ENCODE peak calls at places on chromosomes 2 and 18, in four cellular contexts. One of them, this sample, is unnamed.

GRCh38 chr2:25301453-25302352 is 40.0 kb downstream of the DNMT3A start:
- DNase-seq in SK-N-SH: no peak
- DNase-seq in H1: no peak
- DNase-seq in HepG2: no peak
- DNase-seq in this sample: no peak

GRCh38 chr2:128260239-128261138 is 58.2 kb downstream of the HS6ST1 start:
- DNase-seq in SK-N-SH: peak; percentile 25
- DNase-seq in H1: peak; percentile 81
- DNase-seq in HepG2: peak; percentile 86
- DNase-seq in this sample: no peak

GRCh38 chr2:41027095-41027494 is 575.2 kb upstream of the SLC8A1 start:
- DNase-seq in SK-N-SH: no peak
- DNase-seq in H1: no peak
- DNase-seq in HepG2: no peak
- DNase-seq in this sample: no peak

GRCh38 chr2:231933916-231934401 is 7.8 kb upstream of the NPPC start:
- DNase-seq in SK-N-SH: no peak
- DNase-seq in H1: peak; percentile 45
- DNase-seq in HepG2: no peak
- DNase-seq in this sample: no peak

GRCh38 chr2:71006955-71007799 is 12.5 kb upstream of the TEX261 start:
- DNase-seq in SK-N-SH: no peak
- DNase-seq in H1: no peak
- DNase-seq in HepG2: peak; percentile 69
- DNase-seq in this sample: no peak

GRCh38 chr2:215784371-215784783 is 229.0 kb downstream of the MREG start:
- DNase-seq in SK-N-SH: peak; percentile 22
- DNase-seq in H1: no peak
- DNase-seq in HepG2: no peak
- DNase-seq in this sample: no peak

GRCh38 chr2:172039011-172039704 is 39.4 kb downstream of the METAP1D start:
- DNase-seq in SK-N-SH: no peak
- DNase-seq in H1: peak; percentile 20
- DNase-seq in HepG2: no peak
- DNase-seq in this sample: no peak

GRCh38 chr2:88735853-88736252 is 44.4 kb downstream of the RPIA start:
- DNase-seq in SK-N-SH: no peak
- DNase-seq in H1: no peak
- DNase-seq in HepG2: no peak
- DNase-seq in this sample: no peak

GRCh38 chr2:148303166-148303565 is 282.3 kb downstream of the MBD5 start:
- DNase-seq in SK-N-SH: no peak
- DNase-seq in H1: no peak
- DNase-seq in HepG2: no peak
- DNase-seq in this sample: no peak

GRCh38 chr2:96533292-96534073 is 3.1 kb upstream of the ARID5A start:
- DNase-seq in SK-N-SH: no peak
- DNase-seq in H1: no peak
- DNase-seq in HepG2: no peak
- DNase-seq in this sample: peak; percentile 76

GRCh38 chr2:112485849-112486248 is 3.9 kb downstream of the TTL start:
- DNase-seq in SK-N-SH: no peak
- DNase-seq in H1: no peak
- DNase-seq in HepG2: no peak
- DNase-seq in this sample: no peak

GRCh38 chr2:86350751-86351150 is 13.3 kb upstream of the REEP1 start:
- DNase-seq in SK-N-SH: no peak
- DNase-seq in H1: no peak
- DNase-seq in HepG2: no peak
- DNase-seq in this sample: no peak

GRCh38 chr2:161243312-161243711 is 64.9 kb upstream of the PSMD14 start:
- DNase-seq in SK-N-SH: no peak
- DNase-seq in H1: no peak
- DNase-seq in HepG2: no peak
- DNase-seq in this sample: no peak

GRCh38 chr2:161246301-161246700 is 61.9 kb upstream of the PSMD14 start:
- DNase-seq in SK-N-SH: no peak
- DNase-seq in H1: no peak
- DNase-seq in HepG2: no peak
- DNase-seq in this sample: no peak

GRCh38 chr2:161245237-161245505 is 63.1 kb upstream of the PSMD14 start:
- DNase-seq in SK-N-SH: no peak
- DNase-seq in H1: no peak
- DNase-seq in HepG2: no peak
- DNase-seq in this sample: no peak

GRCh38 chr2:161243873-161244272 is 64.4 kb upstream of the PSMD14 start:
- DNase-seq in SK-N-SH: no peak
- DNase-seq in H1: no peak
- DNase-seq in HepG2: no peak
- DNase-seq in this sample: no peak

DNA sequence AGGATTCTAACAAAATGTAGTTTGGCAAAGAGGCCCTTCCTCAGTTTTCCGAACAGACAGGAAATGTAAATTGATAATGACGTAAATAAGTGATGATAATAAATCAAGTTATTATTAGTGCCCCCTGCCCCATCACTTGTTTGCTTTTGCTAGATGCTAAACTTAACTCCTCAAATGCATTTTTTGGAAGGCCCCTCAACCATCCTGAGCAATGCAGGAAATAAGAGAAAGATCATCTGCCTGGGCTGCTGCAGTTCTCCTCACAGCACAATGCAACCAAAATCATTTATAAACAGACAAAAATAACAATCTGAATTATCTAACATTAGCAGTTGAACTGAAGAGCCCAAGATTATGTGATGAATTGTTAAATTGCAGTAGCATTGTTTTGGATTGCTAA is 62.6 kb upstream of the PSMD14 start:
- DNase-seq in SK-N-SH: no peak
- DNase-seq in H1: no peak
- DNase-seq in HepG2: no peak
- DNase-seq in this sample: no peak
- TF ChIP-seq JUND in SK-N-SH: no peak
- TF ChIP-seq JUND in H1: no peak
- TF ChIP-seq JUND in HepG2: no peak
- TF ChIP-seq JUND in this sample: no peak

DNA sequence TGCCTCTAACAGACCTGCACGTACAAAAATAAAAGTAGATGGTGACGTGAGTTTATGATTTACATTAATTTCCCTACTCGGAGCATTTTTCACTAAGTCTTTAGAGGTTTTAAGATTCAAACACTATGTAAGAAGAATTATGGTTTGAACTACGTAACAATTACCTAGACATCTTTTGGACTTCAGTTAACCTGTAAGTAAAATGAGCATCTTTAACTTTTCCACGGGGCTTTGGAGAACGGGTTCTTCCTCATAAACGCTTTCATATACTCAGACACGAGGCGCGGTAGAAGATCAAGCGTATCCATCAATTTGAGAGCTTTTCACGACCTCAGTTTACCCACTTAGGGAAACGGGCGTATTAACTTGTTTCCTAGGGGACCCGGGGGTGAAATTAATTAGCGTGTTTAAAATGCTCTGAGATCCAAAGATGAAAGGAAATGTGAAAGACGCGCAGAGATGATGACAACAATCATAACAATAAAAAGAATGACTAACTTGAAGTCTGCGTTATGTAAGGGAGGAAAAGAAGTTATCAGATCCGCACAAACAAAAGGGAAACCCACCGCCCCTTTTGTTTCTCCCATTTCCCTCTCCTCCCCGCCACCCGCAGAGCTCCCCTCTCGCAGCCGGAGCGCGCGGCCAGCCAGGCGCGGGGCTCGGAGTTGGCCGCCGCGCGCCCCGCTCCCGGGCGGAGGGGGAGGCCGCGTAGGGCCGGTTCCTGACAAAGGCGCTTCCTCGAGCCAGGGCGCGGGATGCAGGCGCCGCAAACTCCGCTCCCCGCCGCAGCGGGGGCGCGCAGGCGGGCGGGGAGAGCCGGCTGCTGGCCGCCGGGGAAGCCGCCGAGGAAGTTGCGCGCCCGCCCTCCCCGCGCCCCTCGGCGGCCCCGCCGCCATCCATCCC is 815 bp downstream of the PELI1 start:
- DNase-seq in SK-N-SH: peak; percentile 74
- DNase-seq in H1: peak; percentile 66
- DNase-seq in HepG2: peak; percentile 21
- DNase-seq in this sample: peak; percentile 27
- TF ChIP-seq JUND in SK-N-SH: no peak
- TF ChIP-seq JUND in H1: no peak
- TF ChIP-seq JUND in HepG2: no peak
- TF ChIP-seq JUND in this sample: no peak

GRCh38 chr2:133566967-133567645 is 1.2 kb downstream of the NCKAP5 start:
- DNase-seq in SK-N-SH: no peak
- DNase-seq in H1: no peak
- DNase-seq in HepG2: no peak
- DNase-seq in this sample: no peak
- TF ChIP-seq JUND in SK-N-SH: no peak
- TF ChIP-seq JUND in H1: no peak
- TF ChIP-seq JUND in HepG2: no peak
- TF ChIP-seq JUND in this sample: no peak

GRCh38 chr2:43346619-43347018 is 120.2 kb upstream of the ZFP36L2 start:
- DNase-seq in SK-N-SH: no peak
- DNase-seq in H1: no peak
- DNase-seq in HepG2: no peak
- DNase-seq in this sample: no peak

GRCh38 chr2:43347751-43348150 is 121.3 kb upstream of the ZFP36L2 start:
- DNase-seq in SK-N-SH: no peak
- DNase-seq in H1: no peak
- DNase-seq in HepG2: no peak
- DNase-seq in this sample: no peak

GRCh38 chr2:43348904-43349725 is 122.7 kb upstream of the ZFP36L2 start:
- DNase-seq in SK-N-SH: no peak
- DNase-seq in H1: no peak
- DNase-seq in HepG2: no peak
- DNase-seq in this sample: no peak

GRCh38 chr2:43345872-43346271 is 119.5 kb upstream of the ZFP36L2 start:
- DNase-seq in SK-N-SH: no peak
- DNase-seq in H1: no peak
- DNase-seq in HepG2: no peak
- DNase-seq in this sample: no peak

GRCh38 chr2:43349944-43350343 is 123.5 kb upstream of the ZFP36L2 start:
- DNase-seq in SK-N-SH: no peak
- DNase-seq in H1: no peak
- DNase-seq in HepG2: peak; percentile 90
- DNase-seq in this sample: no peak
- TF ChIP-seq JUND in SK-N-SH: no peak
- TF ChIP-seq JUND in H1: no peak
- TF ChIP-seq JUND in HepG2: no peak
- TF ChIP-seq JUND in this sample: no peak

GRCh38 chr18:40874233-40874632 is 1080.8 kb upstream of the PIK3C3 start:
- DNase-seq in SK-N-SH: no peak
- DNase-seq in H1: no peak
- DNase-seq in HepG2: no peak
- DNase-seq in this sample: no peak
- TF ChIP-seq JUND in SK-N-SH: no peak
- TF ChIP-seq JUND in H1: no peak
- TF ChIP-seq JUND in HepG2: no peak
- TF ChIP-seq JUND in this sample: no peak

GRCh38 chr18:76673281-76674005 is 148.9 kb upstream of the ZNF236 start:
- DNase-seq in SK-N-SH: no peak
- DNase-seq in H1: no peak
- DNase-seq in HepG2: no peak
- DNase-seq in this sample: no peak
- TF ChIP-seq JUND in SK-N-SH: no peak
- TF ChIP-seq JUND in H1: no peak
- TF ChIP-seq JUND in HepG2: no peak
- TF ChIP-seq JUND in this sample: no peak

GRCh38 chr2:27765621-27766286 is 5.8 kb upstream of the MRPL33 start:
- DNase-seq in SK-N-SH: no peak
- DNase-seq in H1: peak; percentile 39
- DNase-seq in HepG2: no peak
- DNase-seq in this sample: no peak
- TF ChIP-seq JUND in SK-N-SH: no peak
- TF ChIP-seq JUND in H1: no peak
- TF ChIP-seq JUND in HepG2: no peak
- TF ChIP-seq JUND in this sample: no peak

This sample was measured in T47D.